ENCODE peak calls at places on chromosomes 11 and 22, in nine cellular contexts. One of them, this sample, is unnamed.

GRCh38 chr11:27837895-27838563 is 137.8 kb upstream of the BDNF start:
- DNase-seq in fibroblast of lung: no peak
- DNase-seq in GF-D8: no peak
- DNase-seq in effector CD8-positive, alpha-beta T cell: no peak
- DNase-seq in H1: no peak
- DNase-seq in midbrain: no peak
- DNase-seq in lung microvascular endothelial cell: no peak
- DNase-seq in breast epithelium: no peak
- DNase-seq in caudate nucleus: no peak
- DNase-seq in this sample: no peak

GRCh38 chr22:44091021-44091721 is 67.1 kb downstream of the PARVB start:
- DNase-seq in caudate nucleus: no peak
- DNase-seq in lung microvascular endothelial cell: no peak
- DNase-seq in GF-D8: no peak
- DNase-seq in breast epithelium: no peak
- DNase-seq in midbrain: no peak
- DNase-seq in H1: no peak
- DNase-seq in fibroblast of lung: peak
- DNase-seq in effector CD8-positive, alpha-beta T cell: no peak
- DNase-seq in this sample: no peak

GRCh38 chr11:69024509-69024908 is 11.5 kb upstream of the MRGPRF start:
- DNase-seq in GF-D8: no peak
- DNase-seq in fibroblast of lung: no peak
- DNase-seq in lung microvascular endothelial cell: no peak
- DNase-seq in breast epithelium: no peak
- DNase-seq in H1: no peak
- DNase-seq in midbrain: no peak
- DNase-seq in caudate nucleus: no peak
- DNase-seq in effector CD8-positive, alpha-beta T cell: no peak
- DNase-seq in this sample: no peak

GRCh38 chr22:37747090-37747714 is 50.4 kb downstream of the TRIOBP start:
- DNase-seq in breast epithelium: no peak
- DNase-seq in caudate nucleus: no peak
- DNase-seq in fibroblast of lung: peak
- DNase-seq in midbrain: no peak
- DNase-seq in lung microvascular endothelial cell: peak
- DNase-seq in H1: no peak
- DNase-seq in effector CD8-positive, alpha-beta T cell: no peak
- DNase-seq in GF-D8: no peak
- DNase-seq in this sample: peak

GRCh38 chr22:36449776-36450175 is 31.7 kb downstream of the TXN2 start:
- DNase-seq in effector CD8-positive, alpha-beta T cell: no peak
- DNase-seq in fibroblast of lung: no peak
- DNase-seq in caudate nucleus: no peak
- DNase-seq in midbrain: no peak
- DNase-seq in H1: no peak
- DNase-seq in lung microvascular endothelial cell: no peak
- DNase-seq in GF-D8: no peak
- DNase-seq in breast epithelium: no peak
- DNase-seq in this sample: no peak

GRCh38 chr11:77559686-77560425 is 29.9 kb upstream of the AQP11 start:
- DNase-seq in lung microvascular endothelial cell: peak
- DNase-seq in fibroblast of lung: peak
- DNase-seq in midbrain: no peak
- DNase-seq in caudate nucleus: no peak
- DNase-seq in GF-D8: no peak
- DNase-seq in effector CD8-positive, alpha-beta T cell: no peak
- DNase-seq in H1: no peak
- DNase-seq in breast epithelium: no peak
- DNase-seq in this sample: no peak

GRCh38 chr22:17910561-17911311 is 113.6 kb downstream of the MICAL3 start:
- DNase-seq in midbrain: peak
- DNase-seq in lung microvascular endothelial cell: peak
- DNase-seq in effector CD8-positive, alpha-beta T cell: no peak
- DNase-seq in fibroblast of lung: peak
- DNase-seq in caudate nucleus: peak
- DNase-seq in H1: no peak
- DNase-seq in breast epithelium: no peak
- DNase-seq in GF-D8: no peak
- DNase-seq in this sample: peak

GRCh38 chr22:48425091-48425506 is 1402.6 kb downstream of the BRD1 start:
- DNase-seq in caudate nucleus: no peak
- DNase-seq in lung microvascular endothelial cell: no peak
- DNase-seq in H1: no peak
- DNase-seq in fibroblast of lung: no peak
- DNase-seq in GF-D8: no peak
- DNase-seq in midbrain: no peak
- DNase-seq in breast epithelium: no peak
- DNase-seq in effector CD8-positive, alpha-beta T cell: no peak
- DNase-seq in this sample: no peak

GRCh38 chr11:68441466-68442230 is 18.9 kb upstream of the PPP6R3 start:
- DNase-seq in caudate nucleus: no peak
- DNase-seq in effector CD8-positive, alpha-beta T cell: no peak
- DNase-seq in breast epithelium: no peak
- DNase-seq in midbrain: no peak
- DNase-seq in lung microvascular endothelial cell: no peak
- DNase-seq in GF-D8: no peak
- DNase-seq in fibroblast of lung: peak
- DNase-seq in H1: no peak
- DNase-seq in this sample: no peak

GRCh38 chr11:101348786-101349185 is 219.2 kb upstream of the PGR start:
- DNase-seq in midbrain: no peak
- DNase-seq in effector CD8-positive, alpha-beta T cell: no peak
- DNase-seq in breast epithelium: no peak
- DNase-seq in GF-D8: no peak
- DNase-seq in caudate nucleus: no peak
- DNase-seq in H1: no peak
- DNase-seq in fibroblast of lung: no peak
- DNase-seq in lung microvascular endothelial cell: no peak
- DNase-seq in this sample: no peak

GRCh38 chr11:123195182-123196059 is at the start of gene CLMP:
- DNase-seq in fibroblast of lung: peak
- DNase-seq in midbrain: no peak
- DNase-seq in breast epithelium: peak
- DNase-seq in GF-D8: no peak
- DNase-seq in lung microvascular endothelial cell: peak
- DNase-seq in effector CD8-positive, alpha-beta T cell: no peak
- DNase-seq in caudate nucleus: no peak
- DNase-seq in H1: no peak
- DNase-seq in this sample: peak

GRCh38 chr22:44347098-44347497 is 34.3 kb upstream of the SHISAL1 start:
- DNase-seq in fibroblast of lung: peak
- DNase-seq in caudate nucleus: no peak
- DNase-seq in lung microvascular endothelial cell: no peak
- DNase-seq in GF-D8: no peak
- DNase-seq in breast epithelium: no peak
- DNase-seq in midbrain: no peak
- DNase-seq in H1: no peak
- DNase-seq in effector CD8-positive, alpha-beta T cell: no peak
- DNase-seq in this sample: no peak

GRCh38 chr11:6568191-6568918 is 35.1 kb downstream of the RRP8 start:
- DNase-seq in fibroblast of lung: peak
- DNase-seq in caudate nucleus: no peak
- DNase-seq in H1: no peak
- DNase-seq in GF-D8: no peak
- DNase-seq in breast epithelium: no peak
- DNase-seq in effector CD8-positive, alpha-beta T cell: no peak
- DNase-seq in midbrain: peak
- DNase-seq in lung microvascular endothelial cell: peak
- DNase-seq in this sample: peak

GRCh38 chr11:79708319-79708928 is 267.6 kb upstream of the TENM4 start:
- DNase-seq in midbrain: no peak
- DNase-seq in caudate nucleus: no peak
- DNase-seq in fibroblast of lung: peak
- DNase-seq in GF-D8: peak
- DNase-seq in lung microvascular endothelial cell: no peak
- DNase-seq in H1: no peak
- DNase-seq in breast epithelium: no peak
- DNase-seq in effector CD8-positive, alpha-beta T cell: no peak
- DNase-seq in this sample: no peak

GRCh38 chr22:42978453-42979103 is 36.4 kb downstream of the PACSIN2 start:
- DNase-seq in caudate nucleus: no peak
- DNase-seq in fibroblast of lung: peak
- DNase-seq in GF-D8: no peak
- DNase-seq in breast epithelium: peak
- DNase-seq in effector CD8-positive, alpha-beta T cell: no peak
- DNase-seq in H1: no peak
- DNase-seq in lung microvascular endothelial cell: peak
- DNase-seq in midbrain: no peak
- DNase-seq in this sample: no peak

GRCh38 chr11:19276859-19277808 is 36.4 kb upstream of the E2F8 start:
- DNase-seq in fibroblast of lung: peak
- DNase-seq in GF-D8: peak
- DNase-seq in H1: no peak
- DNase-seq in effector CD8-positive, alpha-beta T cell: no peak
- DNase-seq in midbrain: no peak
- DNase-seq in lung microvascular endothelial cell: no peak
- DNase-seq in breast epithelium: no peak
- DNase-seq in caudate nucleus: no peak
- DNase-seq in this sample: no peak

GRCh38 chr22:43800970-43801369 is 11.1 kb downstream of the EFCAB6 start:
- DNase-seq in midbrain: no peak
- DNase-seq in lung microvascular endothelial cell: no peak
- DNase-seq in effector CD8-positive, alpha-beta T cell: no peak
- DNase-seq in fibroblast of lung: no peak
- DNase-seq in caudate nucleus: no peak
- DNase-seq in GF-D8: no peak
- DNase-seq in H1: no peak
- DNase-seq in breast epithelium: no peak
- DNase-seq in this sample: no peak

GRCh38 chr11:2665747-2666710 is 33.8 kb downstream of the KCNQ1OT1 start:
- DNase-seq in lung microvascular endothelial cell: no peak
- DNase-seq in H1: no peak
- DNase-seq in caudate nucleus: no peak
- DNase-seq in breast epithelium: peak
- DNase-seq in midbrain: no peak
- DNase-seq in effector CD8-positive, alpha-beta T cell: no peak
- DNase-seq in fibroblast of lung: peak
- DNase-seq in GF-D8: no peak
- DNase-seq in this sample: no peak

GRCh38 chr11:75554258-75555022 is 7.6 kb upstream of the SERPINH1 start:
- DNase-seq in midbrain: peak
- DNase-seq in H1: no peak
- DNase-seq in lung microvascular endothelial cell: peak
- DNase-seq in effector CD8-positive, alpha-beta T cell: no peak
- DNase-seq in fibroblast of lung: peak
- DNase-seq in caudate nucleus: peak
- DNase-seq in GF-D8: no peak
- DNase-seq in breast epithelium: peak
- DNase-seq in this sample: peak

This sample was measured in left ventricle myocardium superior.